ENCODE peak calls at places on chromosome 12, in six cellular contexts. One of them, this sample, is unnamed.

GRCh38 chr12:4307593-4308333 is 13.2 kb upstream of the TIGAR start:
- DNase-seq in CD8-positive, alpha-beta T cell: no peak
- DNase-seq in GM04504: peak
- DNase-seq in hepatic stellate cell: peak
- DNase-seq in retinal pigment epithelial cell: peak
- DNase-seq in activated CD8-positive, alpha-beta memory T cell treated with anti-CD3 and anti-CD28 coated beads, Interleukin-2, amount 10 ng/mL, durations not matched to agents 7 days and 5 days: no peak
- DNase-seq in this sample: peak

GRCh38 chr12:27624586-27624985 is 71.7 kb upstream of the REP15 start:
- DNase-seq in CD8-positive, alpha-beta T cell: no peak
- DNase-seq in GM04504: no peak
- DNase-seq in hepatic stellate cell: no peak
- DNase-seq in retinal pigment epithelial cell: no peak
- DNase-seq in activated CD8-positive, alpha-beta memory T cell treated with anti-CD3 and anti-CD28 coated beads, Interleukin-2, amount 10 ng/mL, durations not matched to agents 7 days and 5 days: no peak
- DNase-seq in this sample: no peak

GRCh38 chr12:84166812-84167211 is 745.8 kb downstream of the SLC6A15 start:
- DNase-seq in CD8-positive, alpha-beta T cell: no peak
- DNase-seq in GM04504: no peak
- DNase-seq in hepatic stellate cell: no peak
- DNase-seq in retinal pigment epithelial cell: no peak
- DNase-seq in activated CD8-positive, alpha-beta memory T cell treated with anti-CD3 and anti-CD28 coated beads, Interleukin-2, amount 10 ng/mL, durations not matched to agents 7 days and 5 days: no peak
- DNase-seq in this sample: no peak

GRCh38 chr12:109165599-109165998 is 49.2 kb downstream of the ACACB start:
- DNase-seq in CD8-positive, alpha-beta T cell: no peak
- DNase-seq in GM04504: no peak
- DNase-seq in hepatic stellate cell: no peak
- DNase-seq in retinal pigment epithelial cell: no peak
- DNase-seq in activated CD8-positive, alpha-beta memory T cell treated with anti-CD3 and anti-CD28 coated beads, Interleukin-2, amount 10 ng/mL, durations not matched to agents 7 days and 5 days: no peak
- DNase-seq in this sample: no peak

GRCh38 chr12:93698307-93699092 is 21.3 kb downstream of the CRADD start:
- DNase-seq in CD8-positive, alpha-beta T cell: no peak
- DNase-seq in GM04504: no peak
- DNase-seq in hepatic stellate cell: no peak
- DNase-seq in retinal pigment epithelial cell: no peak
- DNase-seq in activated CD8-positive, alpha-beta memory T cell treated with anti-CD3 and anti-CD28 coated beads, Interleukin-2, amount 10 ng/mL, durations not matched to agents 7 days and 5 days: no peak
- DNase-seq in this sample: no peak

GRCh38 chr12:132158677-132159554 is 14.7 kb downstream of the NOC4L start:
- DNase-seq in CD8-positive, alpha-beta T cell: peak
- DNase-seq in GM04504: no peak
- DNase-seq in hepatic stellate cell: no peak
- DNase-seq in retinal pigment epithelial cell: no peak
- DNase-seq in activated CD8-positive, alpha-beta memory T cell treated with anti-CD3 and anti-CD28 coated beads, Interleukin-2, amount 10 ng/mL, durations not matched to agents 7 days and 5 days: no peak
- DNase-seq in this sample: no peak

GRCh38 chr12:54000105-54000773 is at the start of gene HOXC9:
- DNase-seq in CD8-positive, alpha-beta T cell: no peak
- DNase-seq in GM04504: no peak
- DNase-seq in hepatic stellate cell: no peak
- DNase-seq in retinal pigment epithelial cell: no peak
- DNase-seq in activated CD8-positive, alpha-beta memory T cell treated with anti-CD3 and anti-CD28 coated beads, Interleukin-2, amount 10 ng/mL, durations not matched to agents 7 days and 5 days: no peak
- DNase-seq in this sample: no peak

GRCh38 chr12:65818454-65819382 is 5.6 kb upstream of the HMGA2 start:
- DNase-seq in CD8-positive, alpha-beta T cell: no peak
- DNase-seq in GM04504: no peak
- DNase-seq in hepatic stellate cell: peak
- DNase-seq in retinal pigment epithelial cell: no peak
- DNase-seq in activated CD8-positive, alpha-beta memory T cell treated with anti-CD3 and anti-CD28 coated beads, Interleukin-2, amount 10 ng/mL, durations not matched to agents 7 days and 5 days: no peak
- DNase-seq in this sample: no peak

GRCh38 chr12:24948816-24949722 is at the start of gene BCAT1:
- DNase-seq in CD8-positive, alpha-beta T cell: peak
- DNase-seq in GM04504: no peak
- DNase-seq in hepatic stellate cell: peak
- DNase-seq in retinal pigment epithelial cell: no peak
- DNase-seq in activated CD8-positive, alpha-beta memory T cell treated with anti-CD3 and anti-CD28 coated beads, Interleukin-2, amount 10 ng/mL, durations not matched to agents 7 days and 5 days: peak
- DNase-seq in this sample: no peak

GRCh38 chr12:913919-914718 is 35.4 kb downstream of the RAD52 start:
- DNase-seq in CD8-positive, alpha-beta T cell: no peak
- DNase-seq in GM04504: peak
- DNase-seq in hepatic stellate cell: peak
- DNase-seq in retinal pigment epithelial cell: peak
- DNase-seq in activated CD8-positive, alpha-beta memory T cell treated with anti-CD3 and anti-CD28 coated beads, Interleukin-2, amount 10 ng/mL, durations not matched to agents 7 days and 5 days: no peak
- DNase-seq in this sample: peak

GRCh38 chr12:84856156-84856900 is 56.3 kb downstream of the SLC6A15 start:
- DNase-seq in CD8-positive, alpha-beta T cell: no peak
- DNase-seq in GM04504: no peak
- DNase-seq in hepatic stellate cell: no peak
- DNase-seq in retinal pigment epithelial cell: no peak
- DNase-seq in activated CD8-positive, alpha-beta memory T cell treated with anti-CD3 and anti-CD28 coated beads, Interleukin-2, amount 10 ng/mL, durations not matched to agents 7 days and 5 days: no peak
- DNase-seq in this sample: peak

GRCh38 chr12:48973992-48974673 is 2.6 kb upstream of the WNT10B start:
- DNase-seq in CD8-positive, alpha-beta T cell: no peak
- DNase-seq in GM04504: no peak
- DNase-seq in hepatic stellate cell: peak
- DNase-seq in retinal pigment epithelial cell: no peak
- DNase-seq in activated CD8-positive, alpha-beta memory T cell treated with anti-CD3 and anti-CD28 coated beads, Interleukin-2, amount 10 ng/mL, durations not matched to agents 7 days and 5 days: peak
- DNase-seq in this sample: no peak

This sample was measured in epithelial cell of proximal tubule.